ENCODE peak calls at places on chromosomes 1 and 21, in nine cellular contexts. T is activated naive CD4-positive, alpha-beta T cell treated with anti-CD3 and anti-CD28 coated beads, Interleukin-2, amount 50 U/mL, for 16 hours; L is colonic mucosa; B is activated CD4-positive, alpha-beta T cell treated with anti-CD3 and anti-CD28 coated beads for 24 hours; I is GM23248; J is caudate nucleus; N is activated T-helper 1 cell treated with Interleukin-2 at 50 U/mL for 16 hours; F is midbrain; Z is SJSA1. X is an unnamed sample.
A peak's percentile ranks its signal among the peaks of the same experiment; 100 is the strongest.

GRCh38 chr1:217274927-217275616 is 355.8 kb downstream of the GPATCH2 start:
- DNase-seq in T (no peak), L (no peak), B (no peak), I (peak; percentile 75), J (no peak), N (no peak), F (no peak), Z (no peak), X (no peak)

GRCh38 chr1:226827458-226827857 is 43.0 kb upstream of the PSEN2 start:
- DNase-seq in T (peak; percentile 26), L (peak; percentile 38), B (peak; percentile 6), I (peak; percentile 68), J (no peak), N (no peak), F (no peak), Z (no peak), X (no peak)

GRCh38 chr1:41485605-41486004 is 1.1 kb upstream of the EDN2 start:
- DNase-seq in T (no peak), L (no peak), B (no peak), I (peak; percentile 70), J (no peak), N (no peak), F (no peak), Z (peak; percentile 96), X (no peak)

GRCh38 chr1:65729308-65729707 is 63.4 kb upstream of the PDE4B start:
- DNase-seq in T (no peak), L (no peak), B (no peak), I (no peak), J (no peak), N (no peak), F (no peak), Z (no peak), X (no peak)

GRCh38 chr21:33940164-33940563 is 24.6 kb upstream of the ATP5PO start:
- DNase-seq in T (no peak), L (no peak), B (no peak), I (peak; percentile 14), J (no peak), N (no peak), F (no peak), Z (no peak), X (no peak)

GRCh38 chr1:17878837-17879236 is 123.7 kb downstream of the ACTL8 start:
- DNase-seq in T (no peak), L (no peak), B (no peak), I (peak; percentile 94), J (no peak), N (no peak), F (no peak), Z (peak; percentile 35), X (no peak)

GRCh38 chr1:192758492-192758891 is 50.3 kb upstream of the RGS2 start:
- DNase-seq in T (no peak), L (no peak), B (no peak), I (no peak), J (no peak), N (no peak), F (no peak), Z (no peak), X (no peak)

GRCh38 chr21:17454315-17455027 is 58.4 kb upstream of the CXADR start:
- DNase-seq in T (peak; percentile 28), L (peak; percentile 21), B (peak; percentile 8), I (peak; percentile 82), J (peak; percentile 20), N (no peak), F (peak; percentile 71), Z (peak; percentile 28), X (peak; percentile 71)

GRCh38 chr1:109782514-109782913 is 18.8 kb upstream of the EPS8L3 start:
- DNase-seq in T (no peak), L (no peak), B (no peak), I (no peak), J (no peak), N (no peak), F (no peak), Z (no peak), X (no peak)

GRCh38 chr21:42308161-42308913 is 6.9 kb downstream of the TFF3 start:
- DNase-seq in T (no peak), L (no peak), B (no peak), I (no peak), J (no peak), N (no peak), F (no peak), Z (no peak), X (no peak)

GRCh38 chr1:25204797-25205441 is 27.4 kb downstream of the SYF2 start:
- DNase-seq in T (no peak), L (no peak), B (no peak), I (peak; percentile 84), J (no peak), N (no peak), F (peak; percentile 60), Z (peak; percentile 49), X (peak; percentile 4)

GRCh38 chr1:228228601-228229074 is 20.8 kb downstream of the OBSCN start:
- DNase-seq in T (no peak), L (peak; percentile 9), B (no peak), I (peak; percentile 95), J (no peak), N (no peak), F (no peak), Z (peak; percentile 42), X (no peak)

GRCh38 chr1:6475381-6476133 is 9.6 kb upstream of the TNFRSF25 start:
- DNase-seq in T (peak; percentile 77), L (peak; percentile 87), B (peak; percentile 69), I (peak; percentile 57), J (peak; percentile 23), N (peak; percentile 75), F (peak; percentile 27), Z (peak; percentile 43), X (no peak)

GRCh38 chr1:4395676-4396075 is 258.7 kb upstream of the AJAP1 start:
- DNase-seq in T (no peak), L (no peak), B (no peak), I (no peak), J (no peak), N (no peak), F (no peak), Z (no peak), X (no peak)

GRCh38 chr1:70674981-70675685 is 264.1 kb downstream of the CTH start:
- DNase-seq in T (no peak), L (no peak), B (no peak), I (no peak), J (no peak), N (no peak), F (no peak), Z (no peak), X (no peak)

GRCh38 chr1:13699936-13700520 is at the start of gene PRDM2:
- DNase-seq in T (peak; percentile 72), L (peak; percentile 50), B (peak; percentile 41), I (peak; percentile 86), J (peak; percentile 28), N (peak; percentile 56), F (peak; percentile 10), Z (peak; percentile 54), X (peak; percentile 17)

GRCh38 chr1:25744140-25744581 is 55.8 kb upstream of the SELENON start:
- DNase-seq in T (no peak), L (peak; percentile 65), B (no peak), I (peak; percentile 77), J (peak; percentile 29), N (no peak), F (peak; percentile 62), Z (peak; percentile 4), X (peak; percentile 31)

GRCh38 chr1:119794856-119795255 is 16.4 kb downstream of the REG4 start:
- DNase-seq in T (no peak), L (no peak), B (no peak), I (peak; percentile 7), J (no peak), N (no peak), F (no peak), Z (no peak), X (no peak)

GRCh38 chr1:3259020-3259419 is 190.0 kb downstream of the PRDM16 start:
- DNase-seq in T (no peak), L (no peak), B (no peak), I (no peak), J (no peak), N (no peak), F (no peak), Z (no peak), X (no peak)

GRCh38 chr1:153801786-153802697 is 26.8 kb downstream of the SLC27A3 start:
- DNase-seq in T (no peak), L (no peak), B (no peak), I (no peak), J (no peak), N (no peak), F (no peak), Z (no peak), X (no peak)

GRCh38 chr1:173064011-173064410 is 13.3 kb upstream of the TNFSF18 start:
- DNase-seq in T (no peak), L (no peak), B (no peak), I (no peak), J (no peak), N (no peak), F (no peak), Z (peak; percentile 38), X (no peak)

GRCh38 chr1:32600034-32600433 is 50.3 kb downstream of the ZBTB8OS start:
- DNase-seq in T (no peak), L (no peak), B (no peak), I (no peak), J (no peak), N (no peak), F (no peak), Z (no peak), X (no peak)

GRCh38 chr1:24822887-24823286 is 77.6 kb downstream of the CLIC4 start:
- DNase-seq in T (no peak), L (no peak), B (no peak), I (no peak), J (no peak), N (no peak), F (no peak), Z (no peak), X (no peak)

GRCh38 chr21:25907573-25908275 is 173.0 kb downstream of the GABPA start:
- DNase-seq in T (no peak), L (no peak), B (no peak), I (no peak), J (no peak), N (no peak), F (no peak), Z (no peak), X (peak; percentile 57)

GRCh38 chr21:34593954-34594531 is 20.9 kb downstream of the RCAN1 start:
- DNase-seq in T (no peak), L (no peak), B (no peak), I (no peak), J (no peak), N (no peak), F (no peak), Z (no peak), X (no peak)

GRCh38 chr1:248841702-248842395 is 3.8 kb downstream of the ZNF672 start:
- DNase-seq in T (peak; percentile 42), L (peak; percentile 36), B (no peak), I (peak; percentile 78), J (no peak), N (no peak), F (no peak), Z (peak; percentile 24), X (no peak)

GRCh38 chr1:18849252-18849651 is 10.2 kb downstream of the TAS1R2 start:
- DNase-seq in T (no peak), L (no peak), B (no peak), I (no peak), J (no peak), N (no peak), F (no peak), Z (no peak), X (no peak)

GRCh38 chr1:206690516-206690915 is 5.8 kb downstream of the MAPKAPK2 start:
- DNase-seq in T (no peak), L (no peak), B (no peak), I (no peak), J (no peak), N (no peak), F (peak; percentile 42), Z (no peak), X (no peak)

GRCh38 chr1:169295846-169296245 is 71.8 kb downstream of the NME7 start:
- DNase-seq in T (no peak), L (no peak), B (no peak), I (no peak), J (no peak), N (no peak), F (no peak), Z (no peak), X (no peak)

GRCh38 chr1:218284377-218284916 is 646 bp upstream of the RRP15 start:
- DNase-seq in T (no peak), L (no peak), B (no peak), I (peak; percentile 18), J (no peak), N (peak; percentile 1), F (no peak), Z (no peak), X (no peak)

GRCh38 chr1:246182149-246182851 is 324.8 kb downstream of the SMYD3 start:
- DNase-seq in T (no peak), L (no peak), B (no peak), I (no peak), J (no peak), N (no peak), F (no peak), Z (no peak), X (no peak)